ENCODE peak calls at places on chromosomes 6 and 20, in ten cellular contexts. D is stimulated activated CD8-positive, alpha-beta memory T cell treated with anti-CD3 and anti-CD28 coated beads, Interleukin-4, amount 100 ng/mL, for 1 hour; Z is M059J; O is AG08395; U is small intestine; S is stimulated activated CD4-positive, alpha-beta T cell treated with anti-CD3 and anti-CD28 coated beads, Interleukin-15, amount 100 ng/mL, for 1 hour; P is NCI-H2081 treated with DMSO at 0.1 percent for 48 hours; V is fibroblast of lung; X is kidney epithelial cell; J is cardiac muscle cell. H is an unnamed sample.

GRCh38 chr20:2658414-2659354 is 5.3 kb downstream of the IDH3B start:
- DNase-seq in X (no peak), P (no peak), O (no peak), U (no peak), Z (peak), S (no peak), J (no peak), D (no peak), V (no peak), H (no peak)

GRCh38 chr20:59013959-59014608 is 5.1 kb upstream of the TUBB1 start:
- DNase-seq in P (no peak), Z (peak), V (peak), O (no peak), X (no peak), U (no peak), D (no peak), J (peak), S (no peak), H (no peak)

GRCh38 chr6:89356644-89357043 is 4.1 kb upstream of the UBE2J1 start:
- DNase-seq in Z (no peak), V (no peak), O (no peak), U (no peak), J (no peak), S (no peak), D (no peak), P (no peak), X (no peak), H (no peak)

GRCh38 chr6:170152111-170152926 is 138.6 kb downstream of the DLL1 start:
- DNase-seq in X (peak), P (no peak), O (no peak), V (peak), D (no peak), S (no peak), J (no peak), U (peak), Z (peak), H (no peak)

GRCh38 chr20:25017257-25017803 is 24.8 kb upstream of the APMAP start:
- DNase-seq in U (peak), O (no peak), V (no peak), D (no peak), J (no peak), Z (no peak), S (no peak), X (no peak), P (peak), H (no peak)

GRCh38 chr6:99189823-99190721 is 159.4 kb downstream of the FAXC start:
- DNase-seq in J (no peak), O (no peak), D (no peak), X (no peak), S (no peak), P (no peak), V (no peak), Z (no peak), U (no peak), H (no peak)

GRCh38 chr6:30087876-30088275 is 12.3 kb upstream of the RNF39 start:
- DNase-seq in D (no peak), V (no peak), U (no peak), Z (no peak), X (no peak), S (no peak), P (no peak), O (no peak), J (no peak), H (no peak)

GRCh38 chr6:112560651-112561050 is 213.5 kb downstream of the RFPL4B start:
- DNase-seq in X (no peak), J (no peak), D (no peak), O (no peak), S (no peak), P (no peak), U (no peak), Z (no peak), V (peak), H (no peak)

GRCh38 chr6:104326173-104327001 is 533.3 kb downstream of the HACE1 start:
- DNase-seq in U (no peak), X (no peak), V (peak), Z (peak), S (no peak), P (no peak), D (no peak), J (peak), O (peak), H (peak)

GRCh38 chr6:63663147-63663877 is 27.7 kb downstream of the PHF3 start:
- DNase-seq in V (peak), P (no peak), Z (peak), X (no peak), S (no peak), U (peak), O (peak), D (no peak), J (peak), H (peak)

GRCh38 chr6:144931172-144932035 is 646.3 kb downstream of the UTRN start:
- DNase-seq in J (peak), U (peak), S (no peak), V (peak), X (no peak), Z (peak), O (peak), D (no peak), P (no peak), H (peak)

GRCh38 chr20:56843817-56844216 is 214.7 kb downstream of the TFAP2C start:
- DNase-seq in Z (peak), V (no peak), P (no peak), X (no peak), U (no peak), O (no peak), J (no peak), D (no peak), S (no peak), H (no peak)

H was measured in myocyte.